ENCODE peak calls at places on chromosomes 7 and 10, in ten cellular contexts. P, H, N, G, K, A, I, X, B and U are unnamed samples.

GRCh38 chr7:120278773-120279172 is 5.8 kb downstream of the KCND2 start:
- DNase-seq in P (no peak), H (no peak), N (no peak), G (no peak), K (no peak), A (no peak), I (no peak), X (no peak), B (no peak), U (no peak)

GRCh38 chr7:89316584-89316983 is 521.0 kb upstream of the TEX47 start:
- DNase-seq in P (no peak), H (no peak), N (no peak), G (no peak), K (no peak), A (no peak), I (no peak), X (no peak), B (no peak), U (no peak)

GRCh38 chr7:147498081-147498480 is 1092.5 kb upstream of the C7orf33 start:
- DNase-seq in P (no peak), H (peak; percentile 21), N (no peak), G (no peak), K (no peak), A (no peak), I (no peak), X (no peak), B (no peak), U (no peak)

GRCh38 chr7:73770002-73770859 is at the start of gene CLDN3:
- DNase-seq in P (no peak), H (no peak), N (no peak), G (no peak), K (peak; percentile 95), A (no peak), I (peak; percentile 51), X (no peak), B (peak; percentile 48), U (peak; percentile 94)

GRCh38 chr10:133354672-133355240 is 3.1 kb downstream of the FUOM start:
- DNase-seq in P (no peak), H (no peak), N (no peak), G (no peak), K (no peak), A (no peak), I (no peak), X (no peak), B (peak; percentile 46), U (no peak)

GRCh38 chr10:32793033-32793432 is 165.0 kb downstream of the ITGB1 start:
- DNase-seq in P (no peak), H (no peak), N (no peak), G (no peak), K (no peak), A (no peak), I (no peak), X (no peak), B (no peak), U (no peak)

GRCh38 chr7:139825666-139826290 is 3.3 kb upstream of the TBXAS1 start:
- DNase-seq in P (no peak), H (peak; percentile 81), N (no peak), G (no peak), K (no peak), A (no peak), I (no peak), X (no peak), B (no peak), U (no peak)

GRCh38 chr10:71250405-71250804 is 38.0 kb downstream of the UNC5B start:
- DNase-seq in P (no peak), H (no peak), N (no peak), G (no peak), K (no peak), A (no peak), I (no peak), X (no peak), B (peak; percentile 1), U (no peak)

GRCh38 chr7:105742787-105743186 is 133.6 kb downstream of the ATXN7L1 start:
- DNase-seq in P (no peak), H (no peak), N (no peak), G (no peak), K (no peak), A (no peak), I (no peak), X (no peak), B (no peak), U (no peak)

GRCh38 chr7:31906479-31907171 is 163.6 kb downstream of the PDE1C start:
- DNase-seq in P (no peak), H (no peak), N (no peak), G (no peak), K (no peak), A (no peak), I (no peak), X (no peak), B (no peak), U (no peak)

GRCh38 chr7:51188987-51189386 is 127.6 kb downstream of the COBL start:
- DNase-seq in P (no peak), H (no peak), N (no peak), G (no peak), K (no peak), A (no peak), I (no peak), X (no peak), B (no peak), U (no peak)

GRCh38 chr7:51189777-51190176 is 126.8 kb downstream of the COBL start:
- DNase-seq in P (no peak), H (no peak), N (no peak), G (no peak), K (no peak), A (no peak), I (no peak), X (no peak), B (no peak), U (no peak)

GRCh38 chr7:51190950-51191349 is 125.7 kb downstream of the COBL start:
- DNase-seq in P (no peak), H (no peak), N (no peak), G (no peak), K (no peak), A (no peak), I (no peak), X (no peak), B (no peak), U (no peak)

GRCh38 chr7:51186531-51186930 is 130.1 kb downstream of the COBL start:
- DNase-seq in P (peak; percentile 35), H (peak; percentile 2), N (no peak), G (no peak), K (no peak), A (no peak), I (no peak), X (no peak), B (peak; percentile 64), U (no peak)

DNA sequence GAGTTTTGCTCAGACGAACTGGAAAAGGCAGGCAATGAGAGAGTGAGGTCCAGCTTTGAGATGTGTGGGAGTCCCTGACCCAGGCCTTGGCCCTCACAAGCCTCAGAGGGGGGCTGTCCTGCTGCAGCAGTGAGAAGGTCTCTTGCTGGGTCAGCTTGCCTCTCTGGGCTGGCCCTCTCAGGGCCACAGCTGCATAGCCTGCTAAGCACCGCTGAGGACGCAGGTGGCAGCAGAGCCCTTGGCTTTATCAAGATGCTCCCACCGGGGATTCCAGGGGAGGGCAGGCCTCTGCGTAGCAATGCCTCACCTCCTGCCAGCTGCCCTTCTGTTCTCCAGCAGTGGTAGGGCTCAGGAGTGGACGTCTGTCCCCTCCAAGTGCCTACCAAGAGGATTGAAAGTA is 128.7 kb downstream of the COBL start:
- DNase-seq in P (peak; percentile 70), H (no peak), N (peak; percentile 33), G (no peak), K (no peak), A (no peak), I (peak; percentile 41), X (no peak), B (peak; percentile 75), U (peak; percentile 53)
- TF ChIP-seq CTCF in P (no peak), H (no peak), N (no peak), G (no peak), K (no peak), A (no peak), I (no peak), X (no peak), B (peak; percentile 52), U (no peak)

GRCh38 chr10:34775044-34775637 is 40.0 kb downstream of the PARD3 start:
- DNase-seq in P (no peak), H (no peak), N (no peak), G (no peak), K (no peak), A (no peak), I (no peak), X (no peak), B (no peak), U (no peak)
- H3K4me1 ChIP-seq in P (no peaks in the 10 kb centered on the region), H (peaks cover 5% of the 10 kb centered on the region), N (peaks cover 21% of the 10 kb centered on the region), G (no peaks in the 10 kb centered on the region), K (peaks cover 2% of the 10 kb centered on the region), A (peaks cover 55% of the 10 kb centered on the region), I (peaks cover 20% of the 10 kb centered on the region), X (no peaks in the 10 kb centered on the region), B (peaks cover 60% of the 10 kb centered on the region), U (peaks cover 7% of the 10 kb centered on the region)

DNA sequence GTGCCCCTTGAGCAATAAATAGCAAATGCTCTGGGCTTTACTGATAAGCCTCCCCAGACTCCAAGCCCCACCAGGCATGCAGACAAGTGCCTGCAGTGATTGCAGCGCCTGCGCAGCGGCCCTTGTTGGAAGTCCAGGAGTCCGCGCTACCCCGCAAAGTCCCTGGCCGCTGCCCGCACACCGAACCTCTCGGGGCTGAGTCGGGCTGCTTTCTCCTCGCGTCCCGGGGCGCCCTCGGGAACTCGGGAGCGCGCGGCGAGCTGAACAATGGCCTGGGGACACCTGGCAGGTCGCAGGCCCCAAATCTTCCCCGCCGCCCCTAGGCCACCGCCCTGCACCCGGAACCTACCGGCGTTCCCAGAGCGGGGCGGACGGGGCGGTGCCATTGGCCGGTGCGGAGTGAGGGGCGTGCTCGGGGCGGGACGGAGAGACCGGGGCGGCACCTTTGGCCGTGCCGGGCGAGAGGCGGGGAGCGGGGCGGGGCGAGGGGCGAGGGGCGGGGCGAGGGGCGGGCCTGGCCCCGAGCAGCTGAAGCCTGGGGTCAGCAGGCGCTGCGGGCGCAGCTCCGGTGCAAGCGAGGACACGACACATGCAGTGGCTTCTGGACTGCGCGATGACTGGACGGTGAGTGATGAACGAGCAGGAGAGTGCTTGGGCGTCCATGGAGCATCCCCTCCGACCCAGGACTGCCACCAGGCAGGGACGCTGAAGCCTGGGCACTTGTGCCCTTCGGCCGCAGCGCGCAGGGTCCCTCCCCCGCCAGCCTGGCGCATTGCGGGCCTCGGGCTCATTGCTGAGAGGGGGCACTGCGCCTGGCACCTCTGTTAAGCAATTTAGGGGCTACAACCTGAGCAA is at the start of gene RASSF4:
- DNase-seq in P (peak; percentile 99), H (peak; percentile 74), N (peak; percentile 92), G (peak; percentile 92), K (peak; percentile 98), A (peak; percentile 93), I (peak; percentile 89), X (peak; percentile 92), B (peak; percentile 97), U (peak; percentile 99)
- TF ChIP-seq CTCF in P (no peak), H (no peak), N (no peak), G (no peak), K (no peak), A (no peak), I (no peak), X (peak; percentile 17), B (no peak), U (no peak)

GRCh38 chr7:5681979-5682546 is 99.4 kb downstream of the RNF216 start:
- DNase-seq in P (no peak), H (no peak), N (peak; percentile 9), G (no peak), K (no peak), A (no peak), I (no peak), X (no peak), B (no peak), U (no peak)
- H3K4me1 ChIP-seq in P (peaks cover 71% of the 10 kb centered on the region), H (peaks cover 25% of the 10 kb centered on the region), N (peaks cover 3% of the 10 kb centered on the region), G (peaks cover 22% of the 10 kb centered on the region), K (peaks cover 36% of the 10 kb centered on the region), A (no peaks in the 10 kb centered on the region), I (peaks cover 22% of the 10 kb centered on the region), X (no peaks in the 10 kb centered on the region), B (peaks cover 33% of the 10 kb centered on the region), U (no peaks in the 10 kb centered on the region)

GRCh38 chr7:149067869-149068268 is 22.6 kb downstream of the ZNF786 start:
- DNase-seq in P (no peak), H (no peak), N (no peak), G (no peak), K (no peak), A (no peak), I (no peak), X (no peak), B (no peak), U (peak; percentile 13)
- TF ChIP-seq CTCF in P (no peak), H (no peak), N (no peak), G (no peak), K (no peak), A (peak; percentile 33), I (peak; percentile 11), X (no peak), B (no peak), U (no peak)